ENCODE peak calls at places on chromosome 3, in six cellular contexts. M is GM03348, H is HT1080, T is NCI-H510A treated with DMSO at 0.1 percent for 48 hours, V is Karpas-422, L is NCI-H2171. U is an unnamed sample.

GRCh38 chr3:168539909-168540308 is 444.2 kb upstream of the GOLIM4 start:
- DNase-seq in M (no peak), H (peak), T (no peak), V (no peak), L (no peak), U (no peak)

GRCh38 chr3:24683511-24684384 is 189.1 kb upstream of the THRB start:
- DNase-seq in M (peak), H (peak), T (peak), V (peak), L (no peak), U (no peak)

GRCh38 chr3:176663819-176664218 is 533.5 kb downstream of the TBL1XR1 start:
- DNase-seq in M (peak), H (peak), T (peak), V (peak), L (peak), U (peak)

GRCh38 chr3:28347374-28348285 is 891 bp upstream of the ZCWPW2 start:
- DNase-seq in M (peak), H (no peak), T (no peak), V (peak), L (no peak), U (no peak)

GRCh38 chr3:133271491-133271890 is 128.4 kb upstream of the BFSP2 start:
- DNase-seq in M (peak), H (peak), T (no peak), V (no peak), L (no peak), U (no peak)

GRCh38 chr3:49649576-49649975 is 24.6 kb upstream of the APEH start:
- DNase-seq in M (no peak), H (peak), T (no peak), V (no peak), L (no peak), U (no peak)

GRCh38 chr3:10941972-10942371 is 50.6 kb upstream of the SLC6A1 start:
- DNase-seq in M (no peak), H (peak), T (no peak), V (peak), L (no peak), U (peak)

GRCh38 chr3:191873741-191874140 is 412.8 kb downstream of the PYDC2 start:
- DNase-seq in M (no peak), H (no peak), T (no peak), V (no peak), L (no peak), U (no peak)

GRCh38 chr3:9649791-9650521 is 651 bp downstream of the MTMR14 start:
- DNase-seq in M (no peak), H (peak), T (no peak), V (peak), L (no peak), U (peak)

GRCh38 chr3:195093731-195094130 is 177.2 kb downstream of the XXYLT1 start:
- DNase-seq in M (no peak), H (no peak), T (no peak), V (no peak), L (no peak), U (no peak)

GRCh38 chr3:189132125-189132744 is 39.5 kb upstream of the TPRG1 start:
- DNase-seq in M (no peak), H (peak), T (no peak), V (no peak), L (no peak), U (no peak)

GRCh38 chr3:183802989-183803388 is 22.4 kb downstream of the MAP6D1 start:
- DNase-seq in M (no peak), H (no peak), T (no peak), V (no peak), L (no peak), U (no peak)

GRCh38 chr3:161148832-161149475 is 43.8 kb upstream of the B3GALNT1 start:
- DNase-seq in M (no peak), H (peak), T (no peak), V (no peak), L (no peak), U (no peak)

GRCh38 chr3:60754617-60755016 is 496.6 kb downstream of the FHIT start:
- DNase-seq in M (peak), H (no peak), T (no peak), V (no peak), L (no peak), U (no peak)

GRCh38 chr3:18351823-18352744 is 73.1 kb downstream of the SATB1 start:
- DNase-seq in M (no peak), H (no peak), T (peak), V (no peak), L (no peak), U (no peak)

GRCh38 chr3:53084310-53085001 is 38.6 kb upstream of the SFMBT1 start:
- DNase-seq in M (peak), H (no peak), T (no peak), V (no peak), L (no peak), U (no peak)

GRCh38 chr3:185858502-185859225 is 33.8 kb upstream of the IGF2BP2 start:
- DNase-seq in M (no peak), H (no peak), T (no peak), V (no peak), L (no peak), U (no peak)

GRCh38 chr3:171556133-171556532 is 95.9 kb upstream of the TNIK start:
- DNase-seq in M (no peak), H (no peak), T (no peak), V (no peak), L (peak), U (no peak)

GRCh38 chr3:121584418-121584817 is 8.8 kb upstream of the FBXO40 start:
- DNase-seq in M (no peak), H (no peak), T (no peak), V (no peak), L (no peak), U (no peak)

GRCh38 chr3:136078421-136079364 is 113.2 kb downstream of the PPP2R3A start:
- DNase-seq in M (peak), H (no peak), T (peak), V (peak), L (peak), U (peak)

GRCh38 chr3:114519415-114519814 is 225.6 kb downstream of the TIGIT start:
- DNase-seq in M (no peak), H (no peak), T (no peak), V (peak), L (no peak), U (no peak)

GRCh38 chr3:66394261-66395249 is 106.3 kb downstream of the LRIG1 start:
- DNase-seq in M (peak), H (no peak), T (no peak), V (no peak), L (no peak), U (no peak)

GRCh38 chr3:179544981-179545645 is 17.6 kb upstream of the ACTL6A start:
- DNase-seq in M (peak), H (peak), T (no peak), V (no peak), L (no peak), U (no peak)

GRCh38 chr3:158103131-158103955 is 2.9 kb downstream of the SHOX2 start:
- DNase-seq in M (peak), H (no peak), T (no peak), V (no peak), L (no peak), U (no peak)

GRCh38 chr3:63911901-63912767 is at the start of gene SCAANT1:
- DNase-seq in M (peak), H (peak), T (peak), V (peak), L (peak), U (peak)

GRCh38 chr3:184616416-184616815 is 54.8 kb downstream of the EPHB3 start:
- DNase-seq in M (no peak), H (no peak), T (no peak), V (no peak), L (no peak), U (no peak)

GRCh38 chr3:40616420-40616819 is 91.7 kb downstream of the ZNF621 start:
- DNase-seq in M (no peak), H (no peak), T (peak), V (no peak), L (peak), U (no peak)

GRCh38 chr3:24128195-24129005 is 183.3 kb downstream of the NR1D2 start:
- DNase-seq in M (peak), H (no peak), T (no peak), V (no peak), L (no peak), U (no peak)

GRCh38 chr3:114659109-114660081 is 365.6 kb downstream of the TIGIT start:
- DNase-seq in M (peak), H (no peak), T (no peak), V (no peak), L (no peak), U (no peak)

GRCh38 chr3:49529567-49529966 is 24.7 kb upstream of the BSN start:
- DNase-seq in M (no peak), H (no peak), T (no peak), V (no peak), L (no peak), U (no peak)

GRCh38 chr3:189995129-189995528 is 125.6 kb downstream of the P3H2 start:
- DNase-seq in M (no peak), H (peak), T (no peak), V (no peak), L (peak), U (no peak)

GRCh38 chr3:179323197-179323901 is 518 bp downstream of the ZNF639 start:
- DNase-seq in M (peak), H (peak), T (peak), V (peak), L (peak), U (peak)

GRCh38 chr3:133452603-133453313 is 52.9 kb downstream of the BFSP2 start:
- DNase-seq in M (no peak), H (no peak), T (no peak), V (peak), L (no peak), U (no peak)

GRCh38 chr3:13491206-13491974 is 11.3 kb downstream of the HDAC11 start:
- DNase-seq in M (no peak), H (no peak), T (no peak), V (no peak), L (no peak), U (no peak)

GRCh38 chr3:45258317-45258716 is 32.2 kb upstream of the TMEM158 start:
- DNase-seq in M (no peak), H (no peak), T (no peak), V (no peak), L (no peak), U (no peak)

GRCh38 chr3:194084284-194084683 is 51.7 kb upstream of the HES1 start:
- DNase-seq in M (no peak), H (no peak), T (no peak), V (no peak), L (no peak), U (peak)

GRCh38 chr3:53082736-53083135 is 36.9 kb upstream of the SFMBT1 start:
- DNase-seq in M (no peak), H (no peak), T (no peak), V (no peak), L (no peak), U (no peak)

GRCh38 chr3:50249459-50249858 is 13.5 kb downstream of the GNAI2 start:
- DNase-seq in M (no peak), H (no peak), T (no peak), V (no peak), L (no peak), U (no peak)

GRCh38 chr3:64318001-64318400 is 92.7 kb upstream of the PRICKLE2 start:
- DNase-seq in M (no peak), H (peak), T (no peak), V (no peak), L (no peak), U (no peak)

U was measured in OCI-LY7.